ENCODE peak calls at places on chromosomes 12 and 14, in four cellular contexts. One of them, this sample, is unnamed.

GRCh38 chr12:110345963-110346362 is 57.5 kb downstream of the ANAPC7 start:
- DNase-seq in transverse colon: no peak
- DNase-seq in tibial artery: no peak
- DNase-seq in K562: no peak
- DNase-seq in this sample: no peak

GRCh38 chr12:12887471-12887870 is 3.9 kb upstream of the GPRC5A start:
- DNase-seq in transverse colon: no peak
- DNase-seq in K562: no peak
- DNase-seq in tibial artery: no peak
- DNase-seq in this sample: no peak

GRCh38 chr14:22842211-22843122 is 6.1 kb downstream of the MMP14 start:
- DNase-seq in tibial artery: peak; percentile 21
- DNase-seq in transverse colon: no peak
- DNase-seq in K562: no peak
- DNase-seq in this sample: no peak

GRCh38 chr12:6667559-6668210 is 4.8 kb upstream of the ING4 start:
- DNase-seq in tibial artery: no peak
- DNase-seq in K562: no peak
- DNase-seq in transverse colon: no peak
- DNase-seq in this sample: peak; percentile 10

GRCh38 chr12:28958553-28959195 is 190.4 kb upstream of the FAR2 start:
- DNase-seq in tibial artery: no peak
- DNase-seq in K562: no peak
- DNase-seq in transverse colon: no peak
- DNase-seq in this sample: peak; percentile 59

GRCh38 chr14:83006071-83006670 is 1472.5 kb upstream of the SEL1L start:
- DNase-seq in K562: no peak
- DNase-seq in tibial artery: no peak
- DNase-seq in transverse colon: no peak
- DNase-seq in this sample: no peak

GRCh38 chr12:23484238-23484637 is 465.2 kb downstream of the SOX5 start:
- DNase-seq in tibial artery: no peak
- DNase-seq in transverse colon: no peak
- DNase-seq in K562: no peak
- DNase-seq in this sample: no peak

GRCh38 chr14:104143521-104144452 is 5.4 kb downstream of the KIF26A start:
- DNase-seq in tibial artery: no peak
- DNase-seq in K562: no peak
- DNase-seq in transverse colon: no peak
- DNase-seq in this sample: no peak

GRCh38 chr12:93790472-93791152 is 113.4 kb downstream of the CRADD start:
- DNase-seq in transverse colon: no peak
- DNase-seq in tibial artery: no peak
- DNase-seq in K562: peak; percentile 35
- DNase-seq in this sample: peak; percentile 81

GRCh38 chr14:42111355-42111754 is 504.7 kb downstream of the LRFN5 start:
- DNase-seq in tibial artery: no peak
- DNase-seq in K562: no peak
- DNase-seq in transverse colon: no peak
- DNase-seq in this sample: peak; percentile 71

GRCh38 chr14:92493024-92493423 is 20.6 kb upstream of the RIN3 start:
- DNase-seq in transverse colon: no peak
- DNase-seq in tibial artery: no peak
- DNase-seq in K562: no peak
- DNase-seq in this sample: no peak

GRCh38 chr12:30962047-30962446 is 35.5 kb downstream of the TSPAN11 start:
- DNase-seq in tibial artery: no peak
- DNase-seq in K562: no peak
- DNase-seq in transverse colon: no peak
- DNase-seq in this sample: no peak

GRCh38 chr12:40078201-40078730 is 27.6 kb downstream of the SLC2A13 start:
- DNase-seq in tibial artery: no peak
- DNase-seq in transverse colon: no peak
- DNase-seq in K562: no peak
- DNase-seq in this sample: no peak

GRCh38 chr14:29712586-29712985 is 215.1 kb downstream of the PRKD1 start:
- DNase-seq in tibial artery: no peak
- DNase-seq in K562: no peak
- DNase-seq in transverse colon: no peak
- DNase-seq in this sample: no peak

GRCh38 chr14:91363776-91364523 is 53.7 kb downstream of the CCDC88C start:
- DNase-seq in tibial artery: no peak
- DNase-seq in transverse colon: peak; percentile 55
- DNase-seq in K562: no peak
- DNase-seq in this sample: no peak

GRCh38 chr14:91140672-91141071 is 26.8 kb downstream of the DGLUCY start:
- DNase-seq in tibial artery: no peak
- DNase-seq in transverse colon: peak; percentile 47
- DNase-seq in K562: peak; percentile 25
- DNase-seq in this sample: peak; percentile 74

GRCh38 chr12:24172773-24173447 is 223.4 kb upstream of the SOX5 start:
- DNase-seq in tibial artery: no peak
- DNase-seq in transverse colon: no peak
- DNase-seq in K562: no peak
- DNase-seq in this sample: no peak

GRCh38 chr12:28189774-28190320 is 409 bp upstream of the CCDC91 start:
- DNase-seq in K562: no peak
- DNase-seq in transverse colon: no peak
- DNase-seq in tibial artery: no peak
- DNase-seq in this sample: no peak

GRCh38 chr14:100639280-100639679 is 52.1 kb upstream of the BEGAIN start:
- DNase-seq in tibial artery: no peak
- DNase-seq in K562: no peak
- DNase-seq in transverse colon: no peak
- DNase-seq in this sample: no peak

GRCh38 chr12:13230500-13230899 is 34.0 kb downstream of the EMP1 start:
- DNase-seq in K562: no peak
- DNase-seq in transverse colon: no peak
- DNase-seq in tibial artery: no peak
- DNase-seq in this sample: no peak

GRCh38 chr12:43736921-43737440 is 21.6 kb downstream of the PUS7L start:
- DNase-seq in transverse colon: no peak
- DNase-seq in tibial artery: no peak
- DNase-seq in K562: no peak
- DNase-seq in this sample: no peak

GRCh38 chr12:68400231-68400829 is 68.2 kb upstream of the MDM1 start:
- DNase-seq in K562: no peak
- DNase-seq in tibial artery: no peak
- DNase-seq in transverse colon: no peak
- DNase-seq in this sample: no peak

GRCh38 chr14:53630336-53630735 is 326.3 kb downstream of the BMP4 start:
- DNase-seq in tibial artery: no peak
- DNase-seq in K562: no peak
- DNase-seq in transverse colon: no peak
- DNase-seq in this sample: no peak

GRCh38 chr12:94172031-94172430 is 23.7 kb downstream of the PLXNC1 start:
- DNase-seq in K562: no peak
- DNase-seq in transverse colon: peak; percentile 24
- DNase-seq in tibial artery: no peak
- DNase-seq in this sample: no peak

GRCh38 chr12:91098942-91099341 is 12.4 kb downstream of the LUM start:
- DNase-seq in K562: no peak
- DNase-seq in tibial artery: peak; percentile 52
- DNase-seq in transverse colon: no peak
- DNase-seq in this sample: peak; percentile 78

GRCh38 chr12:12620730-12621315 is 9.1 kb downstream of the CREBL2 start:
- DNase-seq in K562: no peak
- DNase-seq in tibial artery: no peak
- DNase-seq in transverse colon: no peak
- DNase-seq in this sample: no peak

GRCh38 chr12:124475295-124476010 is 92.0 kb downstream of the NCOR2 start:
- DNase-seq in transverse colon: no peak
- DNase-seq in K562: no peak
- DNase-seq in tibial artery: no peak
- DNase-seq in this sample: no peak

GRCh38 chr12:124478416-124478815 is 89.0 kb downstream of the NCOR2 start:
- DNase-seq in tibial artery: no peak
- DNase-seq in K562: no peak
- DNase-seq in transverse colon: no peak
- DNase-seq in this sample: no peak

GRCh38 chr12:124478985-124479645 is 88.3 kb downstream of the NCOR2 start:
- DNase-seq in K562: no peak
- DNase-seq in transverse colon: no peak
- DNase-seq in tibial artery: no peak
- DNase-seq in this sample: no peak

GRCh38 chr12:124476011-124476400 is 91.4 kb downstream of the NCOR2 start:
- DNase-seq in transverse colon: no peak
- DNase-seq in K562: no peak
- DNase-seq in tibial artery: no peak
- DNase-seq in this sample: no peak

DNA sequence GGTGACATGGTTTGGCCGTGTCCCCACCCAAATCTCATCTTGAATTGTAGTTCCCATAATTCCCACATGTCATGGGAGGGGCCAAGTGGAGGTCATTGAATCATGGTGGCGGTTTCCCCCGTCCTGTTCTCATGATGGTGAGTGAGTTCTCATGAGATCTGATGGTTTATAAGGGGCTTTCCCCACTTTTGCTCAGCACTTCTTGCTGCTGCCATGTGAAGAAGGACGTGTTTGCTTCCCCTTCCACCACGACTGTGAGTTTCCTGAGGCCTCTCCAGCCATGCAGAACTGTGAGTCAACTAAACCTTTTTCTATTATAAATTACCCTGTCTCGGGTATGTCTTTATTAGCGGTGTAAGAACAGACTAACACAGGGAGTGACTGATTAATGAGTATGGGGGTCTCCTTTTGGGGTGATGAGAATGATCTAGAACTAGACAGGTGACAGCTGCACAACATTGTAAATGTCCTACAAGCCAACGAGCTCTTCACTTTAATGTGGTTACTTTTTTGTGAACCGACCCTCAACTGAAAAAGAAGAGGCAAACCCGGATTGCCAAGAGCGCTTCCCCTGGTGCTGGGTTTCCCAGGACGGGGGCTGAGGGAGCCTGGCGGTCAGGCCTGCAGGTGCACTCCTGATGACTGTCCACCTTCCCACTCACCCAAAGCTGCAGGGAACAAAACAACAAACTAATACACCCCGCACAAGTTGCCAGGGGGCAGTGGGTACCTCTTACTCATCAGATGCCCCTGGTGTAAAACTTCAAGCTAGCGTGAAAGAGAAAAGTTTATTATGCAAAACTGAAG is 90.1 kb downstream of the NCOR2 start:
- DNase-seq in tibial artery: no peak
- DNase-seq in K562: no peak
- DNase-seq in transverse colon: no peak
- DNase-seq in this sample: no peak
- H3K4me3 ChIP-seq in tibial artery: no peak overlapping the region
- H3K4me3 ChIP-seq in K562: no peak overlapping the region
- H3K4me3 ChIP-seq in transverse colon: no peak overlapping the region
- H3K4me3 ChIP-seq in this sample: no peak overlapping the region

GRCh38 chr12:113674302-113674701 is 202.6 kb upstream of the LHX5 start:
- DNase-seq in transverse colon: no peak
- DNase-seq in K562: no peak
- DNase-seq in tibial artery: no peak
- DNase-seq in this sample: no peak

GRCh38 chr12:113676117-113676516 is 204.4 kb upstream of the LHX5 start:
- DNase-seq in tibial artery: no peak
- DNase-seq in K562: no peak
- DNase-seq in transverse colon: no peak
- DNase-seq in this sample: no peak

GRCh38 chr12:113676547-113676946 is 204.9 kb upstream of the LHX5 start:
- DNase-seq in K562: no peak
- DNase-seq in transverse colon: no peak
- DNase-seq in tibial artery: no peak
- DNase-seq in this sample: no peak

GRCh38 chr12:113674996-113675395 is 203.3 kb upstream of the LHX5 start:
- DNase-seq in transverse colon: no peak
- DNase-seq in K562: no peak
- DNase-seq in tibial artery: no peak
- DNase-seq in this sample: no peak

DNA sequence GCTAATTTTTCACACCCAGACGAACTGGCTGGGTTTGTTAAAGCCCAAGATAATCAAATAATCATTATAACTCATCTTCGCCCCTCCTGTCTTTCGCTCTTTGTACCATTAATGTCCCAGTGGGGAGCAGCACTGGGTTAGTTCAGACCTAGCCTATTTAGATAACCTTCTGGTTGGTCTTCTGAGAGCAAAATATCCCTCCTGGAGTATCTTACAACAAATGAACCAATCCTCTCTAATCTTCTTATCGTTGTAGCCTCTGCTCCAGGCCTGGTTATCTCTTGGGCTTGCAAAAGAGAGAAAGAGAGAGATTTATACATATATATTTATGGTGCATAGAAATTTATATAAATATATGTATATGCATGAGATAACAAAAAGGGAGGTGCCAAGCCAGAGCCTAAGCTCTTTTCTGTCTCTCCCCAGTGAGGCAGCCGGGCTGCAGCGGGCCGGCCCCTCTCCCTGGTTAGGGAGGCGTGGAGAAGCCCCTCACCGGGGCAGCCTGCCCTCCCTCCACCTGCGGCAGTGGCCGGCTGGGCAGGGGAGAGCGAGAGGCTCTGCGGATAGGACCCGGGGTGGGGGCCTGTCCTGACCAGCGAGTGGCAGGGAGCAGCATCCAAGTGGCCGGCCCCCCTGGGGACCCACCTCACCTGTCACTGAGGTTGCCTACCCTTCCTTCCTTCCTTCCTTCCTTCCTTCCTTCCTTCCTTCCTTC is 202.0 kb upstream of the LHX5 start:
- DNase-seq in tibial artery: no peak
- DNase-seq in transverse colon: no peak
- DNase-seq in K562: no peak
- DNase-seq in this sample: no peak
- H3K27me3 ChIP-seq in tibial artery: no peaks in the 10 kb centered on the region
- H3K27me3 ChIP-seq in transverse colon: peaks cover 52% of the 10 kb centered on the region
- H3K27me3 ChIP-seq in K562: peaks cover 28% of the 10 kb centered on the region
- H3K27me3 ChIP-seq in this sample: peaks cover 3% of the 10 kb centered on the region

DNA sequence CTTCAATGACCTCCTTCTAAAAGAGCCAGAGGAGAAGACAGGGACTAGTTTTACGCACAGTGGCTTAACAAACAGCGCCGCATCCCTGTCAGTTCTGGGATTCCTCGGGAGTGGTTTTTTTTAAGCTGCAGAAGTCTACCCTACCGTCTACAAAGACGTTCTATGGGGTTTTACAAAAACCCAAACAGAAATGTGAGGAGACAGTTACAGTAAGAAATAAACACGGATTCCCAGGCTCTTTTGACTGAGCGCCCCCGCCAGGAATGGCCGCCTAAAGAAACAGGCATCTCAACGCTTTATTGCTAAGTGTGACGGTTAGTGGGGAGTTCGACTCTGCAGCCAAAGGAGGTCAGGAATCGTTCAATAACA is 484 bp downstream of the ALKBH1 start:
- DNase-seq in transverse colon: peak; percentile 54
- DNase-seq in K562: peak; percentile 23
- DNase-seq in tibial artery: no peak
- DNase-seq in this sample: peak; percentile 37
- TF ChIP-seq CTCF in transverse colon: peak; percentile 26
- TF ChIP-seq CTCF in K562: peak; percentile 47
- TF ChIP-seq CTCF in tibial artery: no peak
- TF ChIP-seq CTCF in this sample: peak; percentile 53

GRCh38 chr12:1583421-1584078 is 10.8 kb downstream of the FBXL14 start:
- DNase-seq in K562: peak; percentile 69
- DNase-seq in transverse colon: peak; percentile 85
- DNase-seq in tibial artery: no peak
- DNase-seq in this sample: peak; percentile 78
- H3K4me3 ChIP-seq in K562: no peak overlapping the region
- H3K4me3 ChIP-seq in transverse colon: no peak overlapping the region
- H3K4me3 ChIP-seq in tibial artery: peak overlapping the region; percentile 7
- H3K4me3 ChIP-seq in this sample: no peak overlapping the region

This sample was measured in bronchial epithelial cell.